ENCODE peak calls at places on chromosomes 3 and 15, in seven cellular contexts. J, B, X, W, Q, M and H are unnamed samples.

GRCh38 chr15:82165948-82166376 is 96.6 kb downstream of the EFL1 start:
- DNase-seq in J (no peak), B (no peak), X (no peak), W (peak), Q (no peak), M (peak), H (no peak)

GRCh38 chr3:31968927-31969418 is 12.1 kb downstream of the OSBPL10 start:
- DNase-seq in J (no peak), B (peak), X (peak), W (no peak), Q (no peak), M (no peak), H (no peak)

GRCh38 chr15:89051875-89052274 is 36.4 kb upstream of the ABHD2 start:
- DNase-seq in J (no peak), B (peak), X (no peak), W (no peak), Q (no peak), M (no peak), H (no peak)

GRCh38 chr3:99895106-99895705 is 77.5 kb downstream of the CMSS1 start:
- DNase-seq in J (no peak), B (no peak), X (no peak), W (no peak), Q (no peak), M (no peak), H (no peak)

GRCh38 chr15:75130597-75131268 is 70.9 kb upstream of the C15orf39 start:
- DNase-seq in J (no peak), B (no peak), X (no peak), W (no peak), Q (no peak), M (peak), H (no peak)

GRCh38 chr3:52511509-52511908 is 16.4 kb downstream of the STAB1 start:
- DNase-seq in J (no peak), B (no peak), X (no peak), W (no peak), Q (no peak), M (no peak), H (no peak)

GRCh38 chr3:125024817-125025216 is 31.0 kb downstream of the HEG1 start:
- DNase-seq in J (no peak), B (no peak), X (no peak), W (no peak), Q (no peak), M (no peak), H (no peak)

GRCh38 chr3:150958694-150959093 is 13.8 kb downstream of the CLRN1 start:
- DNase-seq in J (no peak), B (no peak), X (no peak), W (no peak), Q (no peak), M (no peak), H (no peak)

GRCh38 chr3:66110840-66111239 is 72.1 kb upstream of the MAGI1 start:
- DNase-seq in J (no peak), B (peak), X (no peak), W (no peak), Q (no peak), M (no peak), H (no peak)

GRCh38 chr3:187210555-187211327 is 13.5 kb downstream of the RTP1 start:
- DNase-seq in J (no peak), B (no peak), X (no peak), W (no peak), Q (peak), M (no peak), H (no peak)

GRCh38 chr3:147380271-147380995 is 25.9 kb downstream of the ZIC4 start:
- DNase-seq in J (no peak), B (no peak), X (no peak), W (no peak), Q (no peak), M (no peak), H (no peak)

GRCh38 chr3:193842029-193842782 is 249.2 kb downstream of the OPA1 start:
- DNase-seq in J (no peak), B (no peak), X (no peak), W (no peak), Q (peak), M (peak), H (peak)

GRCh38 chr3:183318846-183319770 is 66.1 kb downstream of the B3GNT5 start:
- DNase-seq in J (no peak), B (no peak), X (no peak), W (no peak), Q (no peak), M (no peak), H (no peak)

GRCh38 chr15:90190606-90191343 is 10.4 kb upstream of the SEMA4B start:
- DNase-seq in J (no peak), B (no peak), X (no peak), W (no peak), Q (peak), M (no peak), H (peak)

GRCh38 chr15:25770031-25770430 is 93.1 kb downstream of the ATP10A start:
- DNase-seq in J (no peak), B (no peak), X (no peak), W (no peak), Q (no peak), M (no peak), H (no peak)

GRCh38 chr15:37229855-37230254 is 129.5 kb upstream of the MEIS2 start:
- DNase-seq in J (no peak), B (no peak), X (no peak), W (peak), Q (no peak), M (no peak), H (no peak)

GRCh38 chr3:30643763-30644462 is 37.5 kb downstream of the TGFBR2 start:
- DNase-seq in J (no peak), B (no peak), X (no peak), W (no peak), Q (no peak), M (no peak), H (no peak)

GRCh38 chr3:25855281-25855680 is 65.4 kb downstream of the OXSM start:
- DNase-seq in J (no peak), B (no peak), X (no peak), W (no peak), Q (no peak), M (no peak), H (no peak)

GRCh38 chr3:127484601-127485388 is 105.7 kb downstream of the TPRA1 start:
- DNase-seq in J (no peak), B (no peak), X (no peak), W (peak), Q (no peak), M (no peak), H (no peak)

GRCh38 chr3:145522893-145523651 is 637.9 kb downstream of the PLOD2 start:
- DNase-seq in J (no peak), B (no peak), X (no peak), W (no peak), Q (no peak), M (no peak), H (no peak)

GRCh38 chr3:194134231-194134756 is 1.7 kb upstream of the HES1 start:
- DNase-seq in J (no peak), B (no peak), X (no peak), W (peak), Q (peak), M (no peak), H (no peak)

GRCh38 chr3:41223691-41224090 is 24.4 kb downstream of the CTNNB1 start:
- DNase-seq in J (no peak), B (no peak), X (no peak), W (no peak), Q (no peak), M (no peak), H (no peak)

GRCh38 chr3:129305592-129306091 is 27.0 kb downstream of the HMCES start:
- DNase-seq in J (peak), B (no peak), X (no peak), W (no peak), Q (peak), M (no peak), H (no peak)

GRCh38 chr3:70053293-70053692 is 53.8 kb downstream of the SAMMSON start:
- DNase-seq in J (no peak), B (no peak), X (no peak), W (no peak), Q (no peak), M (no peak), H (no peak)

GRCh38 chr15:90031231-90031791 is 30.2 kb downstream of the ZNF710 start:
- DNase-seq in J (no peak), B (no peak), X (no peak), W (no peak), Q (no peak), M (peak), H (no peak)

GRCh38 chr15:44541282-44541958 is 4.5 kb downstream of the EIF3J start:
- DNase-seq in J (no peak), B (peak), X (no peak), W (no peak), Q (no peak), M (no peak), H (no peak)

GRCh38 chr3:150653110-150653561 is 50.0 kb downstream of the SELENOT start:
- DNase-seq in J (no peak), B (no peak), X (no peak), W (no peak), Q (no peak), M (peak), H (no peak)

GRCh38 chr3:170703121-170703588 is 117.3 kb upstream of the SLC7A14 start:
- DNase-seq in J (no peak), B (no peak), X (no peak), W (no peak), Q (peak), M (no peak), H (no peak)

GRCh38 chr3:13159890-13160289 is 86.7 kb upstream of the IQSEC1 start:
- DNase-seq in J (no peak), B (no peak), X (no peak), W (peak), Q (no peak), M (no peak), H (no peak)

DNA sequence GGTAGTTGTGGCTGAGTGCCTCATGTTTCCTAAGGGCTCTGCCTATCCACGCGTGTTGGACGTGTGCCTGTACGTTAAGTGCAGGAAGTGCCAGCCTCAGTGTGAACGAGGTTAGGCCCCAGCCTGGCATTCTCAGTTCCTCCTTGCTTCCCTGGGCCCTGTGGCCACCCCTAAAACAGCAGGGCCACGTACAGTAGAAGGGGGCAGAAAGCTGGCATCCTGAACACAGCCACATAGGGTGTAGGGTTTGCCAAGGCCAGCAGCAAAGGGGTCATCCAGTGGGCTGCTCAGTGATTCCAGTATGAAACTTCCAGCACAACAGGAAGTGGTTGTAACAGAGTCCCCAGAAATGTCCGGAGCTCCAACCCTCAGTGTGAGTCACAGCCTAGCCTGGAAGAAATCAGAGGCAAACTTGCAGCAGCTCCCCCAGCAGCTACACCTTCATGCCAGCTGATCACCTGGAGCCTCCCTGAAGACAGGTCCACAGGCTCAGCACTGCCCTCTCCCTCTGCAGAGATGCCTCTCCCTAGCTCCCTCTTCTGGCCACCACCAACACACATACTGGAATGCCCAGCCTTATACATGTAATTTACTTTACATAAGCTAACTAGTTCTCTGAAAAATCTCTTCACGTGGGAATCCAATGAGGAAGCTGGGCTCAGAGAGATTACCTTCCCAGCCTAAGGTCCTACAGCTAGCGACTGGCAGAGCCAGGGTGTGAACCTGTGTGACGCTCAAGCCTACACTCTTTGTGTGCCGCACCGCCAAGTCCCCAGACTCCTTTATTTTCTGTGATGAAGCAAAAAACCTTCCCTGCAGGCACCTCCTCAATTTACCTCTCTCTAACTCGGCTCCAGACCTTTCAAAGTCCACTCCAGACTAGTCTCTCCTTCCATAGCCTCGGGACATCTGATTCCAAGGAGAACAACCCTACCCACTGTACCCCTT is 26.6 kb downstream of the ILDR1 start:
- DNase-seq in J (peak), B (peak), X (peak), W (peak), Q (peak), M (peak), H (peak)
- TF ChIP-seq JUND in J (peak), B (no peak), X (no peak), W (peak), Q (no peak), M (no peak), H (no peak)

DNA sequence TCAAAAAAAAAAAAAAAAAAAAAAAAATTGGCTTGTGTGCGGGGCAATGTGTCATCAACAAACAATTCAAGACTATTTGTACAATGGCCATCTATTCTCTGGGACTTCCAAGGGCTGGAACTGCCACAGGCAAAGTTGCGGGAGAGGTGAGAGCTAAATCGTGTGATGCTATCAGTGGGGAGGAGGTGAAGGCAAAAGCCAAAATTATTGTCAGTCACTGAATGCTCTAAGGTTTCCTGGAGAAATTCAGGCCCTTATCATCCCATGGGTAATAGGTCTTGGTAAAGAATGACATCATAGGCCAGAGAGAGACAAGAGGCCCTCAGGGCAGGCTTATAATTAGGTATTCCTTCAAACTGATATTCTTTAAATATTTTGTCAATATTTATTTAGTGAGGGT is 226.1 kb upstream of the MRPL3 start:
- DNase-seq in J (no peak), B (no peak), X (no peak), W (no peak), Q (no peak), M (no peak), H (no peak)
- TF ChIP-seq JUND in J (no peak), B (no peak), X (no peak), W (no peak), Q (no peak), M (no peak), H (no peak)

GRCh38 chr3:143594217-143594616 is 254.1 kb downstream of the SLC9A9 start:
- DNase-seq in J (no peak), B (peak), X (no peak), W (no peak), Q (no peak), M (no peak), H (peak)
- TF ChIP-seq JUND in J (no peak), B (no peak), X (no peak), W (no peak), Q (no peak), M (no peak), H (no peak)

GRCh38 chr15:101795455-101795854 is 7.9 kb upstream of the OR4F6 start:
- DNase-seq in J (no peak), B (no peak), X (no peak), W (no peak), Q (no peak), M (no peak), H (no peak)
- TF ChIP-seq JUND in J (no peak), B (no peak), X (no peak), W (peak), Q (no peak), M (no peak), H (no peak)

GRCh38 chr15:31128477-31128876 is 27.0 kb upstream of the TRPM1 start:
- DNase-seq in J (no peak), B (no peak), X (no peak), W (no peak), Q (no peak), M (no peak), H (no peak)

GRCh38 chr15:31129769-31130303 is 28.3 kb upstream of the TRPM1 start:
- DNase-seq in J (no peak), B (no peak), X (no peak), W (no peak), Q (no peak), M (no peak), H (no peak)

GRCh38 chr15:31128919-31129768 is 27.6 kb upstream of the TRPM1 start:
- DNase-seq in J (peak), B (peak), X (no peak), W (peak), Q (peak), M (no peak), H (peak)

GRCh38 chr15:31131853-31132375 is 30.4 kb upstream of the TRPM1 start:
- DNase-seq in J (no peak), B (no peak), X (no peak), W (no peak), Q (no peak), M (no peak), H (no peak)

DNA sequence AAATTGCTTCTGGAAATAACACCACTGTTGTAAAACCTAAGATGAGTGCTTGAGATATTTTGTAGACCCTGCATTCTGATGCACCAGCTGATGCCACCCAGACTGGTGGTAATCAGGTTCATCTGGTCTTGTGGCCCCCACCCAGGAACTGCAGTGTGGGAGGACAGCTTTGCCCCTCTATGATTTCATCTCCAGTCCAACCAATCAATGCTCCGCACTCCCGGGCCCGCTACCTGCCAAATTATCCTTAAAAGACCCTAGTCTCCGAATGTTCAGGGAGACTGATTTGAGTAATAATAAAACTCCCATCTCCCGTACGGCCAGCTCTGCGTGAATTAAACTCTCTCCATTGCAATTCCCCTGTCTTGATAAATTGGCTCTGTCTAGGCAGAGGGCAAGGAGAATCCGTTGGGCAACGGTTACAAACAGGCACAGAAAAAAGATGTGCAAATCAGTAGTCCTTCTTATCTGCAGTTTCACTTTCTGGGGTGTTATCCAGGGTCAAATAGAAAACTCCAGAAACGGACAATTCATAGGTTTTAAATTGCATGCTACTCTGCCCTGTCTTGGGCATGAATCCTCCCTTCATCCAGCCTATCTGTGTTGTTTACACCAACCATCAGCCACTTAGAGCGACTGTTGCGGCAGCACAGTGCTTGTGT is 29.2 kb upstream of the TRPM1 start:
- DNase-seq in J (no peak), B (no peak), X (no peak), W (no peak), Q (no peak), M (no peak), H (no peak)
- TF ChIP-seq JUND in J (no peak), B (no peak), X (no peak), W (no peak), Q (no peak), M (no peak), H (no peak)

DNA sequence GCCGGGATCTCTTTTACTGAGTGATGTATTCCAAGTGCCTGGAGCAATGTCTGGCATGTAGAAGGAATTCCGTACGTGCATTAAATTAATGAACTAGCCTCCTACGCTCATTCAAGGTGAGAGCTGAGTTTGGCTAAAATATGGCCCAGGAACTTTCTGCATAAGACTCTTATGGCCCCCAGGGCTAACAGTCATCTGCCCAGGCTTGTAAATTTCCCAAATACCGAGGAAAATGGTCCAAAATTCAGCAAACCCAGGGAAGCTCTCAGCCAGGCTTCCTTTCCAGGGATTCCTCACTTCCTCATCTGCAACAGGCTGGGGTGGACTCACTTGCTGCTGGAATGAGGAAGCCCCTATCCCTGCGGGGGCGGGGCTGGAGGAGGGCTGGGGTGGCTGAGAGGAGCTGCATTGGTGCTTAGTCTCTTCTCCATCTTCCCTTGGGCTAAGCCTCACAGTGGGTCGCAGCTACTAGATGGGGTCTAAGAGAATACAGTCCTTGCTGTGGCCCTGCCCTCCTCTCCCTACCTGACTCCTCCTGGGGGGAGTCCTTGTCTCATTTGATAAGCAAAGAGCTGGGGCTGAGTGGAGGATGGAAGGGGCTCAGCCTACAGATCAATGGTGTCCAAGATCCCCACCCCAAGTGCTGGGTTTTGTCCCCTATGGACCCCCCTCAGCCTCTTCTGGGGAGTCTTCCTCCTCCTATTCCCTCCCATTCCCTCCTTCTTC is 28.5 kb upstream of the APOD start:
- DNase-seq in J (no peak), B (no peak), X (no peak), W (no peak), Q (no peak), M (no peak), H (no peak)
- TF ChIP-seq JUND in J (no peak), B (no peak), X (no peak), W (no peak), Q (no peak), M (no peak), H (no peak)

GRCh38 chr15:101447168-101447533 is 42.4 kb downstream of the PCSK6 start:
- DNase-seq in J (no peak), B (no peak), X (no peak), W (no peak), Q (no peak), M (no peak), H (no peak)

GRCh38 chr15:101445562-101446526 is 43.7 kb downstream of the PCSK6 start:
- DNase-seq in J (no peak), B (peak), X (no peak), W (no peak), Q (no peak), M (no peak), H (no peak)

GRCh38 chr15:101444015-101444414 is 45.5 kb downstream of the PCSK6 start:
- DNase-seq in J (no peak), B (no peak), X (no peak), W (no peak), Q (no peak), M (no peak), H (no peak)

GRCh38 chr15:101446527-101447167 is 42.9 kb downstream of the PCSK6 start:
- DNase-seq in J (no peak), B (peak), X (no peak), W (no peak), Q (no peak), M (no peak), H (no peak)

DNA sequence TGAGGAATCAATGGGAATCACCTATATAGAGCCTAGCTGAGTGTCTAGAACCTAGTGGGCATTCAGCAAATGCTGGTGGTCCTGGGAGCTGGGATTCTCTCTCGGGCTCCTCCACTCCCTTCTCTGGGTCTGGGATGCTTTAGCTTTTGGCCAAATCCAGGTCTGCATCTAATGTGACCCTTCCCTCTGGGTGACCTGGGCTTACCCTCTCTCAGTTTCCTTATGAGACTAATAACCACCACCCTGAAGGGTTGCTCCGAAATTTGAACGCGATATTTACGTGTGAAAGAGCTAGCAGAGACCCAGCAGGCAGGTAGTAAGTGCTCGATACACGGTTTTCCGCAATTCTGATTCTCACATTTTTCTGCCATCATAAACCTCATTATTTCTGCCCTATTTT is 44.4 kb downstream of the PCSK6 start:
- DNase-seq in J (no peak), B (no peak), X (no peak), W (no peak), Q (no peak), M (no peak), H (no peak)
- TF ChIP-seq JUND in J (no peak), B (no peak), X (no peak), W (no peak), Q (no peak), M (no peak), H (no peak)